ENCODE peak calls at places on chromosome 11, in ten cellular contexts. Y is endodermal cell; C is NB4; W is OCI-LY7; K is CD4-positive, alpha-beta T cell; R is epithelial cell of esophagus; E is GM10248; O is fibroblast of lung; P is neural progenitor cell; A is ovary. D is an unnamed sample.

GRCh38 chr11:43269229-43269928 is 42.4 kb upstream of the API5 start:
- DNase-seq in Y (peak), C (no peak), W (no peak), K (no peak), R (no peak), E (no peak), O (no peak), P (peak), A (no peak), D (peak)

GRCh38 chr11:15406952-15407351 is 292.2 kb downstream of the INSC start:
- DNase-seq in Y (no peak), C (no peak), W (no peak), K (no peak), R (no peak), E (no peak), O (no peak), P (no peak), A (no peak), D (no peak)

GRCh38 chr11:61176446-61176845 is 15.2 kb upstream of the VPS37C start:
- DNase-seq in Y (no peak), C (no peak), W (no peak), K (no peak), R (no peak), E (no peak), O (no peak), P (no peak), A (no peak), D (no peak)

GRCh38 chr11:23789938-23790371 is 706.9 kb upstream of the LUZP2 start:
- DNase-seq in Y (no peak), C (no peak), W (no peak), K (no peak), R (peak), E (no peak), O (peak), P (no peak), A (no peak), D (no peak)

GRCh38 chr11:10625982-10626311 is 57.5 kb upstream of the LYVE1 start:
- DNase-seq in Y (peak), C (no peak), W (no peak), K (no peak), R (no peak), E (no peak), O (no peak), P (no peak), A (no peak), D (no peak)

GRCh38 chr11:132024587-132025295 is 654.3 kb downstream of the NTM start:
- DNase-seq in Y (no peak), C (no peak), W (no peak), K (no peak), R (peak), E (peak), O (peak), P (no peak), A (no peak), D (no peak)

GRCh38 chr11:117011541-117011908 is 86.7 kb downstream of the SIK3 start:
- DNase-seq in Y (no peak), C (peak), W (no peak), K (no peak), R (peak), E (no peak), O (no peak), P (no peak), A (no peak), D (no peak)

GRCh38 chr11:9821008-9821752 is 157.3 kb downstream of the SWAP70 start:
- DNase-seq in Y (peak), C (no peak), W (no peak), K (no peak), R (peak), E (no peak), O (peak), P (no peak), A (no peak), D (no peak)

GRCh38 chr11:34013893-34014571 is 37.5 kb upstream of the CAPRIN1 start:
- DNase-seq in Y (no peak), C (no peak), W (no peak), K (no peak), R (no peak), E (no peak), O (no peak), P (no peak), A (no peak), D (no peak)

GRCh38 chr11:75565221-75565814 is 3.3 kb downstream of the SERPINH1 start:
- DNase-seq in Y (peak), C (no peak), W (no peak), K (no peak), R (peak), E (no peak), O (peak), P (no peak), A (peak), D (no peak)

GRCh38 chr11:93248602-93249001 is 50.8 kb upstream of the SLC36A4 start:
- DNase-seq in Y (no peak), C (peak), W (peak), K (no peak), R (peak), E (no peak), O (no peak), P (no peak), A (no peak), D (no peak)

GRCh38 chr11:68838572-68838964 is 3.1 kb downstream of the CPT1A start:
- DNase-seq in Y (no peak), C (peak), W (peak), K (peak), R (no peak), E (no peak), O (no peak), P (no peak), A (no peak), D (no peak)

GRCh38 chr11:69594481-69594880 is 46.5 kb upstream of the CCND1 start:
- DNase-seq in Y (no peak), C (peak), W (no peak), K (no peak), R (no peak), E (no peak), O (no peak), P (no peak), A (no peak), D (no peak)

GRCh38 chr11:1918436-1919315 is 827 bp upstream of the TNNT3 start:
- DNase-seq in Y (no peak), C (no peak), W (no peak), K (no peak), R (no peak), E (no peak), O (no peak), P (no peak), A (no peak), D (no peak)

GRCh38 chr11:79232346-79232745 is 208.5 kb downstream of the TENM4 start:
- DNase-seq in Y (no peak), C (no peak), W (no peak), K (no peak), R (no peak), E (no peak), O (peak), P (no peak), A (no peak), D (no peak)

GRCh38 chr11:122652495-122652894 is 3.0 kb upstream of the UBASH3B start:
- DNase-seq in Y (no peak), C (no peak), W (no peak), K (no peak), R (no peak), E (no peak), O (no peak), P (no peak), A (no peak), D (no peak)

GRCh38 chr11:46593550-46594382 is at the start of gene AMBRA1:
- DNase-seq in Y (peak), C (peak), W (peak), K (peak), R (peak), E (peak), O (peak), P (peak), A (peak), D (peak)

GRCh38 chr11:13962562-13963168 is at the start of gene SPON1:
- DNase-seq in Y (peak), C (no peak), W (no peak), K (peak), R (no peak), E (peak), O (peak), P (peak), A (peak), D (peak)

GRCh38 chr11:36509265-36509664 is 807 bp downstream of the TRAF6 start:
- DNase-seq in Y (no peak), C (peak), W (peak), K (no peak), R (peak), E (peak), O (peak), P (peak), A (no peak), D (no peak)

GRCh38 chr11:36508743-36509142 is 1.3 kb downstream of the TRAF6 start:
- DNase-seq in Y (no peak), C (no peak), W (no peak), K (no peak), R (no peak), E (no peak), O (no peak), P (no peak), A (no peak), D (no peak)

GRCh38 chr11:36509694-36510566 is at the start of gene TRAF6:
- DNase-seq in Y (peak), C (peak), W (peak), K (peak), R (peak), E (peak), O (peak), P (peak), A (peak), D (peak)

GRCh38 chr11:36512016-36512415 is 1.9 kb upstream of the TRAF6 start:
- DNase-seq in Y (no peak), C (no peak), W (no peak), K (no peak), R (peak), E (no peak), O (no peak), P (no peak), A (no peak), D (no peak)

DNA sequence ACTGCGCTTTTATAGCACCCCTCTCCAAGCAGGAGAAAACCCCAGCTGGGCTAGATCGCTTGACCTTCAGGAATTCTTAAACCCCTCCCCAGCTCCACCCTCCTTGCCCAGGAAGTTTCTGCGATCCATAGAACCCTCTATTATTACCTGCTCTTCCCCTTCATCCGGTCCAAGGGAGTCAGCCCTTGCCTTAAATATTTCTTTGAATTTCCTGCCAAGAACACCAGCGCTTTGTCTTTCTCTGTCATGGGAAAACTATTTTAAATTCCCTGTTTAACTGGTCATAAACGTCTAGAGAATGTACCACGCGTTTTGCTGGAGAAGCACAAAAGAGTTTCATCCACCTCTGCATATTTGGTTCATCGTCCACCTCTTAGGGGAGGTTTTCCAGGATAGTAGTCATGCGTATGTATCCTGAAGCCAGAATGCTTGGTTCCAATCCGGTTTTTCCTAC is 522 bp upstream of the TRAF6 start:
- DNase-seq in Y (no peak), C (no peak), W (no peak), K (no peak), R (peak), E (peak), O (peak), P (no peak), A (no peak), D (no peak)
- TF ChIP-seq CTCF in Y (no peak), C (no peak), W (no peak), K (no peak), R (no peak), E (no peak), O (no peak), P (no peak), A (no peak), D (no peak)

GRCh38 chr11:81420668-81421550 is 1312.8 kb downstream of the FAM181B start:
- DNase-seq in Y (peak), C (no peak), W (no peak), K (no peak), R (peak), E (no peak), O (no peak), P (peak), A (no peak), D (no peak)
- TF ChIP-seq CTCF in Y (peak), C (no peak), W (peak), K (no peak), R (peak), E (no peak), O (no peak), P (peak), A (no peak), D (peak)

DNA sequence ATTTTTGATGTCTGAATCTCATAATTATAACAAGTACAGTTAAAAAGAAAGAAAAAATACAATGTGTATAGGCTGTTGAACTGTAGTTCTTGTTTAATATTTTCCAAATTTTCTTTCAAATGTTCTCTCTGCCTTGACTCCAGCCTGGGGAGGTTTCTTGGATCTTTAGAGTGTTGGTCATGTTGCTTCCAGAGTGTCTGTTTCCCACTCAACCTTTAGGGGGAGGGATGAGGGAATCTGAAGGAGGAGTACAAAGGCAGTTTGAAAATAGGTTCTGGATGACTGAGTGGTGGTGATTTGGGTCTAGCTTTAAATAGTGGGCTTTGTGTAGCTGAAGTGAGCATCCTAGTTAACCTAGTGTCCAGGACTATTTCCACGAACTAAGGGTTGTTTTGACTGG is 2.0 kb downstream of the CTNND1 start:
- DNase-seq in Y (no peak), C (no peak), W (no peak), K (no peak), R (peak), E (no peak), O (peak), P (peak), A (no peak), D (no peak)
- TF ChIP-seq CTCF in Y (peak), C (no peak), W (no peak), K (no peak), R (peak), E (no peak), O (peak), P (peak), A (peak), D (peak)

GRCh38 chr11:119727523-119728081 is 1.4 kb downstream of the NECTIN1 start:
- DNase-seq in Y (peak), C (peak), W (peak), K (no peak), R (peak), E (peak), O (no peak), P (peak), A (peak), D (peak)
- TF ChIP-seq CTCF in Y (peak), C (peak), W (peak), K (peak), R (no peak), E (peak), O (peak), P (peak), A (no peak), D (no peak)

GRCh38 chr11:86818466-86819282 is 18.3 kb downstream of the PRSS23 start:
- DNase-seq in Y (no peak), C (peak), W (peak), K (no peak), R (peak), E (peak), O (peak), P (peak), A (no peak), D (no peak)
- TF ChIP-seq CTCF in Y (peak), C (peak), W (peak), K (peak), R (peak), E (peak), O (peak), P (peak), A (peak), D (peak)

GRCh38 chr11:6473481-6474422 is at the start of gene TRIM3:
- DNase-seq in Y (peak), C (peak), W (peak), K (peak), R (peak), E (peak), O (peak), P (peak), A (peak), D (peak)
- TF ChIP-seq CTCF in Y (peak), C (no peak), W (no peak), K (no peak), R (peak), E (no peak), O (peak), P (peak), A (no peak), D (no peak)

GRCh38 chr11:44863231-44863630 is 87.5 kb downstream of the TP53I11 start:
- DNase-seq in Y (peak), C (no peak), W (no peak), K (no peak), R (no peak), E (no peak), O (peak), P (peak), A (no peak), D (no peak)

GRCh38 chr11:44868021-44868420 is 82.7 kb downstream of the TP53I11 start:
- DNase-seq in Y (no peak), C (no peak), W (no peak), K (no peak), R (no peak), E (no peak), O (no peak), P (no peak), A (no peak), D (peak)

GRCh38 chr11:44868455-44869421 is 81.9 kb downstream of the TP53I11 start:
- DNase-seq in Y (no peak), C (no peak), W (no peak), K (no peak), R (no peak), E (no peak), O (no peak), P (no peak), A (no peak), D (no peak)

GRCh38 chr11:44866301-44866700 is 84.4 kb downstream of the TP53I11 start:
- DNase-seq in Y (no peak), C (no peak), W (no peak), K (no peak), R (no peak), E (no peak), O (no peak), P (no peak), A (no peak), D (no peak)

DNA sequence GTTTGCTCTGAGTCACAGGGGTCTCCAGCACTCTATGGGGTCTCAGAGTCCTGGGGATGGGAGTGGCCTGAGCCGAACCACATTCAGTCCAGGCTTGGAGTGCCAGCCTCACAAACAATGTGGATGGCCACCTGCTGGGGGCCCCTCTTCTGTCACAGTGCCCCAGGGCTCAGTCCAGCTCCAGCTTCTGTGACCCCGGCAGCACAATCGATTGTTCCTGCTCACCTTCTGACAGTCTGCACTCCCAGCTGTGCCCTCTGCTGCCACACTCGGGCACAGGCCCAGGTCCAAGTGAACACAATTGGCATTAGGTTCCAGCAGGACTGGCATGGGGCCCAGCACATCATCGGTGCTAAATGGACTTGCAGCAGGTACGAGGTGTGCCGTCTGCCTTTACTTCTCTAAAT is 84.8 kb downstream of the TP53I11 start:
- DNase-seq in Y (no peak), C (no peak), W (no peak), K (no peak), R (no peak), E (no peak), O (no peak), P (peak), A (no peak), D (no peak)
- TF ChIP-seq CTCF in Y (no peak), C (no peak), W (no peak), K (no peak), R (no peak), E (no peak), O (no peak), P (no peak), A (no peak), D (no peak)

GRCh38 chr11:62627718-62628117 is 5.9 kb upstream of the B3GAT3 start:
- DNase-seq in Y (no peak), C (peak), W (no peak), K (no peak), R (peak), E (no peak), O (no peak), P (no peak), A (no peak), D (no peak)

GRCh38 chr11:62622476-62622875 is 690 bp upstream of the B3GAT3 start:
- DNase-seq in Y (no peak), C (no peak), W (no peak), K (no peak), R (no peak), E (no peak), O (no peak), P (peak), A (no peak), D (no peak)

GRCh38 chr11:62621027-62621566 is 689 bp downstream of the B3GAT3 start:
- DNase-seq in Y (no peak), C (no peak), W (no peak), K (no peak), R (no peak), E (no peak), O (no peak), P (no peak), A (no peak), D (no peak)

GRCh38 chr11:62621567-62622470 is at the start of gene B3GAT3:
- DNase-seq in Y (peak), C (peak), W (peak), K (peak), R (peak), E (peak), O (peak), P (peak), A (peak), D (peak)
- TF ChIP-seq CTCF in Y (peak), C (no peak), W (peak), K (no peak), R (no peak), E (no peak), O (no peak), P (peak), A (peak), D (no peak)

D was measured in glutamatergic neuron.